ENCODE peak calls at places on chromosomes 13 and 19, in four cellular contexts. One of them, this sample, is unnamed.

GRCh38 chr13:20125129-20125782 is 35.6 kb downstream of the GJA3 start:
- DNase-seq in PC-3: peak; percentile 59
- DNase-seq in CD4-positive, alpha-beta T cell: no peak
- DNase-seq in GM10248: no peak
- DNase-seq in this sample: no peak

GRCh38 chr19:821976-822773 is 420 bp upstream of the PLPPR3 start:
- DNase-seq in PC-3: no peak
- DNase-seq in CD4-positive, alpha-beta T cell: no peak
- DNase-seq in GM10248: no peak
- DNase-seq in this sample: peak; percentile 69

GRCh38 chr19:45103625-45104319 is 10.8 kb downstream of the PPP1R37 start:
- DNase-seq in PC-3: no peak
- DNase-seq in CD4-positive, alpha-beta T cell: no peak
- DNase-seq in GM10248: no peak
- DNase-seq in this sample: no peak

GRCh38 chr13:109468123-109468522 is 318.3 kb downstream of the IRS2 start:
- DNase-seq in CD4-positive, alpha-beta T cell: no peak
- DNase-seq in PC-3: no peak
- DNase-seq in GM10248: no peak
- DNase-seq in this sample: no peak

GRCh38 chr13:107450931-107451330 is 764.4 kb downstream of the LIG4 start:
- DNase-seq in CD4-positive, alpha-beta T cell: no peak
- DNase-seq in GM10248: no peak
- DNase-seq in PC-3: peak; percentile 56
- DNase-seq in this sample: no peak

GRCh38 chr13:57582032-57582431 is 49.5 kb upstream of the PCDH17 start:
- DNase-seq in GM10248: no peak
- DNase-seq in CD4-positive, alpha-beta T cell: no peak
- DNase-seq in PC-3: no peak
- DNase-seq in this sample: no peak

GRCh38 chr13:38979891-38980627 is 10.6 kb downstream of the STOML3 start:
- DNase-seq in CD4-positive, alpha-beta T cell: no peak
- DNase-seq in PC-3: no peak
- DNase-seq in GM10248: no peak
- DNase-seq in this sample: no peak

GRCh38 chr13:114110091-114110829 is 22.2 kb downstream of the RASA3 start:
- DNase-seq in CD4-positive, alpha-beta T cell: peak; percentile 74
- DNase-seq in GM10248: peak; percentile 59
- DNase-seq in PC-3: no peak
- DNase-seq in this sample: no peak

GRCh38 chr19:3183721-3184641 is 1.7 kb upstream of the NCLN start:
- DNase-seq in GM10248: no peak
- DNase-seq in PC-3: no peak
- DNase-seq in CD4-positive, alpha-beta T cell: no peak
- DNase-seq in this sample: no peak

GRCh38 chr19:2273356-2274184 is 8.4 kb downstream of the PEAK3 start:
- DNase-seq in PC-3: peak; percentile 66
- DNase-seq in CD4-positive, alpha-beta T cell: peak; percentile 71
- DNase-seq in GM10248: peak; percentile 90
- DNase-seq in this sample: peak; percentile 64

GRCh38 chr19:30752876-30753275 is 380.7 kb downstream of the ZNF536 start:
- DNase-seq in PC-3: no peak
- DNase-seq in CD4-positive, alpha-beta T cell: no peak
- DNase-seq in GM10248: no peak
- DNase-seq in this sample: no peak

GRCh38 chr19:53982611-53983010 is 8.8 kb upstream of the CACNG6 start:
- DNase-seq in PC-3: peak; percentile 67
- DNase-seq in CD4-positive, alpha-beta T cell: no peak
- DNase-seq in GM10248: no peak
- DNase-seq in this sample: no peak

GRCh38 chr13:71499235-71499634 is 367.8 kb downstream of the DACH1 start:
- DNase-seq in PC-3: no peak
- DNase-seq in GM10248: no peak
- DNase-seq in CD4-positive, alpha-beta T cell: no peak
- DNase-seq in this sample: no peak

GRCh38 chr19:57191141-57192063 is at the start of gene ZNF264:
- DNase-seq in CD4-positive, alpha-beta T cell: peak; percentile 84
- DNase-seq in PC-3: peak; percentile 88
- DNase-seq in GM10248: peak; percentile 93
- DNase-seq in this sample: peak; percentile 64

GRCh38 chr19:13062317-13062716 is 40.3 kb downstream of the LYL1 start:
- DNase-seq in GM10248: no peak
- DNase-seq in PC-3: no peak
- DNase-seq in CD4-positive, alpha-beta T cell: no peak
- DNase-seq in this sample: no peak

GRCh38 chr13:106063591-106064308 is 471.7 kb downstream of the EFNB2 start:
- DNase-seq in GM10248: no peak
- DNase-seq in PC-3: peak; percentile 41
- DNase-seq in CD4-positive, alpha-beta T cell: no peak
- DNase-seq in this sample: no peak

GRCh38 chr13:79678100-79678499 is 197.1 kb downstream of the NDFIP2 start:
- DNase-seq in CD4-positive, alpha-beta T cell: no peak
- DNase-seq in GM10248: no peak
- DNase-seq in PC-3: peak; percentile 38
- DNase-seq in this sample: no peak

GRCh38 chr13:63773476-63773875 is 2357.8 kb upstream of the PCDH20 start:
- DNase-seq in CD4-positive, alpha-beta T cell: no peak
- DNase-seq in GM10248: no peak
- DNase-seq in PC-3: no peak
- DNase-seq in this sample: no peak

GRCh38 chr19:55809381-55810058 is 22.3 kb downstream of the NLRP11 start:
- DNase-seq in PC-3: peak; percentile 80
- DNase-seq in GM10248: peak; percentile 45
- DNase-seq in CD4-positive, alpha-beta T cell: no peak
- DNase-seq in this sample: no peak

GRCh38 chr19:932647-933552 is 7.1 kb downstream of the ARID3A start:
- DNase-seq in PC-3: no peak
- DNase-seq in GM10248: peak; percentile 59
- DNase-seq in CD4-positive, alpha-beta T cell: no peak
- DNase-seq in this sample: no peak

GRCh38 chr13:45341799-45342584 is 1.0 kb upstream of the TPT1 start:
- DNase-seq in PC-3: peak; percentile 28
- DNase-seq in GM10248: no peak
- DNase-seq in CD4-positive, alpha-beta T cell: no peak
- DNase-seq in this sample: no peak

GRCh38 chr13:48265217-48265815 is 32.3 kb downstream of the ITM2B start:
- DNase-seq in PC-3: no peak
- DNase-seq in CD4-positive, alpha-beta T cell: no peak
- DNase-seq in GM10248: no peak
- DNase-seq in this sample: no peak

GRCh38 chr19:33580026-33580644 is 41.6 kb upstream of the CHST8 start:
- DNase-seq in CD4-positive, alpha-beta T cell: no peak
- DNase-seq in GM10248: no peak
- DNase-seq in PC-3: peak; percentile 52
- DNase-seq in this sample: no peak

GRCh38 chr13:111267784-111268183 is 52.7 kb upstream of the TEX29 start:
- DNase-seq in GM10248: no peak
- DNase-seq in PC-3: no peak
- DNase-seq in CD4-positive, alpha-beta T cell: no peak
- DNase-seq in this sample: no peak

GRCh38 chr13:113327391-113327765 is 30.3 kb downstream of the LAMP1 start:
- DNase-seq in GM10248: no peak
- DNase-seq in PC-3: no peak
- DNase-seq in CD4-positive, alpha-beta T cell: no peak
- DNase-seq in this sample: no peak

GRCh38 chr13:77836423-77836822 is 82.2 kb downstream of the EDNRB start:
- DNase-seq in CD4-positive, alpha-beta T cell: no peak
- DNase-seq in GM10248: no peak
- DNase-seq in PC-3: no peak
- DNase-seq in this sample: no peak

GRCh38 chr19:56613639-56614038 is 18.5 kb downstream of the ZNF71 start:
- DNase-seq in GM10248: no peak
- DNase-seq in CD4-positive, alpha-beta T cell: no peak
- DNase-seq in PC-3: no peak
- DNase-seq in this sample: no peak

GRCh38 chr13:113179374-113180230 is 21.2 kb downstream of the PROZ start:
- DNase-seq in CD4-positive, alpha-beta T cell: no peak
- DNase-seq in PC-3: no peak
- DNase-seq in GM10248: no peak
- DNase-seq in this sample: no peak

GRCh38 chr19:53531457-53531856 is 6.5 kb upstream of the ZNF331 start:
- DNase-seq in GM10248: no peak
- DNase-seq in CD4-positive, alpha-beta T cell: no peak
- DNase-seq in PC-3: no peak
- DNase-seq in this sample: no peak

GRCh38 chr13:110650436-110650835 is 35.1 kb downstream of the NAXD start:
- DNase-seq in GM10248: no peak
- DNase-seq in PC-3: no peak
- DNase-seq in CD4-positive, alpha-beta T cell: no peak
- DNase-seq in this sample: no peak

GRCh38 chr19:2186071-2186846 is 22.5 kb downstream of the DOT1L start:
- DNase-seq in PC-3: no peak
- DNase-seq in GM10248: no peak
- DNase-seq in CD4-positive, alpha-beta T cell: no peak
- DNase-seq in this sample: peak; percentile 56

GRCh38 chr19:6891761-6892385 is 4.5 kb downstream of the ADGRE1 start:
- DNase-seq in PC-3: no peak
- DNase-seq in CD4-positive, alpha-beta T cell: no peak
- DNase-seq in GM10248: peak; percentile 25
- DNase-seq in this sample: no peak

GRCh38 chr19:18603255-18603957 is 3.2 kb downstream of the CRLF1 start:
- DNase-seq in CD4-positive, alpha-beta T cell: no peak
- DNase-seq in GM10248: no peak
- DNase-seq in PC-3: peak; percentile 15
- DNase-seq in this sample: no peak
- TF ChIP-seq CTCF in CD4-positive, alpha-beta T cell: no peak
- TF ChIP-seq CTCF in GM10248: no peak
- TF ChIP-seq CTCF in PC-3: peak; percentile 25
- TF ChIP-seq CTCF in this sample: no peak

GRCh38 chr13:42769650-42770049 is 11.7 kb upstream of the FAM216B start:
- DNase-seq in CD4-positive, alpha-beta T cell: no peak
- DNase-seq in GM10248: no peak
- DNase-seq in PC-3: peak; percentile 30
- DNase-seq in this sample: no peak
- TF ChIP-seq CTCF in CD4-positive, alpha-beta T cell: no peak
- TF ChIP-seq CTCF in GM10248: no peak
- TF ChIP-seq CTCF in PC-3: peak; percentile 36
- TF ChIP-seq CTCF in this sample: no peak

DNA sequence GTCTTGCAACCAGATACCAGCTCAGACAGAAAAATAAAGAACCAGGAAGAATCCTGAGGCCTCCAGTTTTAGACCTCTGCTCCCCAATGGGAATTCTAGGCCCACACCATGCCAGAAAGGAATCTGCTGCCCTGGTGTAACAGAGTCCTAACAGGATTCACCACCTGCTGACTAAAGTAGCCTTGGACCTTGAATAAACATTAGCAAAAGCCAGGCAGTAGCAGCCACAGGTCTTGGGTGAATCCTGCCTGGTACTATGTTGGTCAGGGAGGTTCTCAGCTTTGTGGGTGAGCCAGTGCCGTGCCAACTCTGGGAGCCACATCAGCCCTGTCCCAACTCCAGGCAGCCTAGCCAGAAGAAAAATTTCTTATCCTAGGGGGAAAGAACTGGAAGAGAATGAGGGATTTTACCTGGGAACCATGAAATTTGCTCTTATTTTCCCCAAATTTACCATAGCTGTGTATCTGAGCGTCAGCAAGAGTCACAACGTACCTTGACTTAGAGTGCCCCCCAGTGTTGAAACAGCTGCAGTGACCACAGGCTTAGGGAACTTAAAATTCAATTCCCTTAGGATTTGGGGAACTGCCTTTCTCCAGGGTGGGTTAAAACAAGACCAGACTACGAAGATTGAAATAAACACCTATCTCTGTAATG is 1895.6 kb upstream of the PRR20A start:
- DNase-seq in CD4-positive, alpha-beta T cell: no peak
- DNase-seq in GM10248: no peak
- DNase-seq in PC-3: no peak
- DNase-seq in this sample: no peak
- TF ChIP-seq CTCF in CD4-positive, alpha-beta T cell: no peak
- TF ChIP-seq CTCF in GM10248: peak; percentile 10
- TF ChIP-seq CTCF in PC-3: peak; percentile 26
- TF ChIP-seq CTCF in this sample: peak; percentile 13

GRCh38 chr13:37027639-37028038 is 27.1 kb downstream of the EXOSC8 start:
- DNase-seq in GM10248: no peak
- DNase-seq in CD4-positive, alpha-beta T cell: no peak
- DNase-seq in PC-3: no peak
- DNase-seq in this sample: no peak

GRCh38 chr13:37023871-37024270 is 23.3 kb downstream of the EXOSC8 start:
- DNase-seq in GM10248: no peak
- DNase-seq in PC-3: peak; percentile 24
- DNase-seq in CD4-positive, alpha-beta T cell: no peak
- DNase-seq in this sample: no peak

GRCh38 chr13:37026778-37027177 is 26.2 kb downstream of the EXOSC8 start:
- DNase-seq in CD4-positive, alpha-beta T cell: no peak
- DNase-seq in PC-3: peak; percentile 42
- DNase-seq in GM10248: no peak
- DNase-seq in this sample: no peak

GRCh38 chr13:37029617-37030016 is 29.0 kb downstream of the EXOSC8 start:
- DNase-seq in PC-3: no peak
- DNase-seq in GM10248: no peak
- DNase-seq in CD4-positive, alpha-beta T cell: no peak
- DNase-seq in this sample: no peak
- TF ChIP-seq CTCF in PC-3: no peak
- TF ChIP-seq CTCF in GM10248: no peak
- TF ChIP-seq CTCF in CD4-positive, alpha-beta T cell: no peak
- TF ChIP-seq CTCF in this sample: no peak